ENCODE peak calls at places on chromosomes 4 and X, in five cellular contexts. L is Right ventricle myocardium superior; I is WTC11; F is activated CD8-positive, alpha-beta memory T cell treated with anti-CD3 and anti-CD28 coated beads for 4 hours; M is fibroblast of pulmonary artery. G is an unnamed sample.

GRCh38 chr4:103915224-103915869 is 195.6 kb upstream of the TACR3 start:
- DNase-seq in L (no peak), I (no peak), F (no peak), M (peak), G (no peak)

GRCh38 chr4:140252144-140252741 is 98.3 kb upstream of the MAML3 start:
- DNase-seq in F (no peak), L (no peak), M (no peak), I (peak), G (peak)

GRCh38 chr4:83855044-83855443 is 319.1 kb downstream of the GPAT3 start:
- DNase-seq in M (peak), I (no peak), F (no peak), L (no peak), G (no peak)

GRCh38 chr4:72094054-72094780 is 62.4 kb downstream of the NPFFR2 start:
- DNase-seq in F (no peak), I (no peak), M (no peak), L (no peak), G (no peak)

GRCh38 chr4:48227662-48228061 is 42.0 kb downstream of the TEC start:
- DNase-seq in I (no peak), M (no peak), L (no peak), F (no peak), G (no peak)

GRCh38 chr4:109213056-109213455 is 89.4 kb downstream of the COL25A1 start:
- DNase-seq in F (no peak), M (no peak), L (no peak), I (no peak), G (no peak)

GRCh38 chr4:147017081-147017480 is 71.4 kb upstream of the TTC29 start:
- DNase-seq in F (no peak), L (no peak), M (peak), I (no peak), G (no peak)

GRCh38 chr4:72444104-72444503 is 124.9 kb downstream of the ADAMTS3 start:
- DNase-seq in L (no peak), F (no peak), I (no peak), M (no peak), G (no peak)

GRCh38 chr4:143021384-143021783 is 163.3 kb upstream of the USP38 start:
- DNase-seq in I (no peak), F (no peak), L (no peak), M (no peak), G (no peak)

GRCh38 chr4:111512081-111512774 is 633.0 kb upstream of the FAM241A start:
- DNase-seq in M (peak), I (no peak), L (no peak), F (no peak), G (no peak)

GRCh38 chrX:132401935-132402334 is 86.9 kb downstream of the MBNL3 start:
- DNase-seq in F (no peak), M (no peak), L (no peak), I (no peak), G (no peak)

GRCh38 chrX:33211356-33212254 is at the start of gene DMD:
- DNase-seq in F (no peak), M (peak), L (peak), I (no peak), G (no peak)

GRCh38 chr4:101049549-101050001 is 297.8 kb downstream of the PPP3CA start:
- DNase-seq in L (no peak), M (no peak), I (no peak), F (no peak), G (no peak)

GRCh38 chr4:48016141-48017107 is at the start of the genes CNGA1 and NIPAL1:
- DNase-seq in M (peak), F (peak), L (peak), I (peak), G (peak)

GRCh38 chr4:89024051-89024675 is 32.8 kb downstream of the FAM13A start:
- DNase-seq in M (peak), I (no peak), F (peak), L (no peak), G (peak)

GRCh38 chr4:89110986-89111832 is at the start of gene TIGD2:
- DNase-seq in F (peak), I (peak), L (peak), M (peak), G (peak)

GRCh38 chr4:1407657-1408333 is 1.6 kb upstream of the NKX1-1 start:
- DNase-seq in I (no peak), F (no peak), L (peak), M (no peak), G (no peak)

G was measured in endothelial cell.